ENCODE peak calls at places on chromosomes 13 and 19, in seven cellular contexts. E is thoracic aorta, G is posterior cingulate gyrus, U is iPS-NIHi11, A is left kidney, Z is fibroblast of lung, F is T-helper 2 cell. B is an unnamed sample.

GRCh38 chr19:49335071-49335783 is at the start of gene CD37:
- DNase-seq in E (no peak), G (no peak), U (no peak), A (no peak), Z (no peak), F (peak; percentile 48), B (peak; percentile 29)

GRCh38 chr13:27450921-27451461 is 627 bp upstream of the MTIF3 start:
- DNase-seq in E (no peak), G (no peak), U (peak; percentile 46), A (peak; percentile 79), Z (peak; percentile 66), F (no peak), B (no peak)

GRCh38 chr19:39237200-39238184 is 7.3 kb downstream of the IFNL3 start:
- DNase-seq in E (no peak), G (no peak), U (peak; percentile 42), A (peak; percentile 59), Z (no peak), F (peak; percentile 18), B (no peak)

GRCh38 chr13:113407531-113408393 is 43.8 kb upstream of the GRTP1 start:
- DNase-seq in E (no peak), G (no peak), U (no peak), A (no peak), Z (no peak), F (no peak), B (no peak)

GRCh38 chr19:4506449-4507149 is 11.7 kb downstream of the PLIN4 start:
- DNase-seq in E (no peak), G (no peak), U (no peak), A (no peak), Z (peak; percentile 72), F (no peak), B (no peak)

GRCh38 chr19:11577451-11578341 is at the start of gene ACP5:
- DNase-seq in E (no peak), G (no peak), U (no peak), A (peak; percentile 31), Z (no peak), F (no peak), B (no peak)

GRCh38 chr13:70623260-70623659 is 515.0 kb upstream of the KLHL1 start:
- DNase-seq in E (no peak), G (no peak), U (no peak), A (peak; percentile 19), Z (peak; percentile 3), F (no peak), B (no peak)

GRCh38 chr19:19662866-19663291 is 597 bp downstream of the ATP13A1 start:
- DNase-seq in E (no peak), G (no peak), U (no peak), A (no peak), Z (no peak), F (no peak), B (no peak)

GRCh38 chr19:35232912-35233311 is 4.4 kb upstream of the FAM187B start:
- DNase-seq in E (no peak), G (no peak), U (no peak), A (no peak), Z (no peak), F (no peak), B (no peak)

GRCh38 chr19:47230122-47230920 is 678 bp downstream of the BBC3 start:
- DNase-seq in E (no peak), G (peak; percentile 62), U (peak; percentile 75), A (peak; percentile 59), Z (peak; percentile 34), F (peak; percentile 78), B (peak; percentile 74)

GRCh38 chr13:91174886-91175501 is 172.5 kb upstream of the MIR17HG start:
- DNase-seq in E (no peak), G (no peak), U (peak; percentile 52), A (peak; percentile 47), Z (peak; percentile 12), F (no peak), B (no peak)

GRCh38 chr13:93847162-93847561 is 620.6 kb downstream of the GPC6 start:
- DNase-seq in E (no peak), G (no peak), U (no peak), A (no peak), Z (peak; percentile 88), F (no peak), B (no peak)

GRCh38 chr13:67267136-67267535 is 37.0 kb upstream of the PCDH9 start:
- DNase-seq in E (no peak), G (no peak), U (no peak), A (no peak), Z (peak; percentile 78), F (no peak), B (no peak)

GRCh38 chr13:103443604-103444003 is 377.4 kb upstream of the SLC10A2 start:
- DNase-seq in E (no peak), G (no peak), U (no peak), A (no peak), Z (no peak), F (no peak), B (no peak)

GRCh38 chr13:92303428-92303827 is 905.0 kb downstream of the GPC5 start:
- DNase-seq in E (no peak), G (no peak), U (no peak), A (no peak), Z (peak; percentile 45), F (no peak), B (no peak)

GRCh38 chr19:5097959-5098623 is 129.2 kb downstream of the KDM4B start:
- DNase-seq in E (no peak), G (no peak), U (no peak), A (no peak), Z (no peak), F (no peak), B (no peak)

GRCh38 chr13:30319130-30319529 is 11.8 kb upstream of the KATNAL1 start:
- DNase-seq in E (no peak), G (no peak), U (no peak), A (no peak), Z (no peak), F (no peak), B (no peak)

GRCh38 chr13:21672811-21673591 is 2.1 kb downstream of the FGF9 start:
- DNase-seq in E (no peak), G (no peak), U (no peak), A (peak; percentile 35), Z (no peak), F (no peak), B (no peak)

GRCh38 chr13:25798998-25799397 is 252.8 kb downstream of the SHISA2 start:
- DNase-seq in E (no peak), G (no peak), U (no peak), A (no peak), Z (no peak), F (no peak), B (no peak)

GRCh38 chr13:111536239-111536638 is 215.8 kb downstream of the TEX29 start:
- DNase-seq in E (no peak), G (no peak), U (no peak), A (no peak), Z (no peak), F (no peak), B (no peak)

GRCh38 chr19:38034153-38034835 is 127.3 kb downstream of the SIPA1L3 start:
- DNase-seq in E (no peak), G (no peak), U (no peak), A (no peak), Z (peak; percentile 89), F (no peak), B (no peak)

GRCh38 chr19:14835011-14835410 is at the start of the genes OR7A5 and OR7C1:
- DNase-seq in E (no peak), G (no peak), U (no peak), A (peak; percentile 68), Z (no peak), F (no peak), B (no peak)

GRCh38 chr19:49939721-49940481 is 10.6 kb upstream of the NUP62 start:
- DNase-seq in E (no peak), G (no peak), U (no peak), A (no peak), Z (no peak), F (no peak), B (no peak)

GRCh38 chr13:111371211-111371610 is 50.8 kb downstream of the TEX29 start:
- DNase-seq in E (no peak), G (no peak), U (no peak), A (no peak), Z (no peak), F (no peak), B (no peak)

GRCh38 chr19:13707901-13708300 is 56.4 kb upstream of the MRI1 start:
- DNase-seq in E (no peak), G (no peak), U (no peak), A (no peak), Z (peak; percentile 79), F (no peak), B (no peak)

GRCh38 chr19:5281588-5281987 is 59.0 kb downstream of the PTPRS start:
- DNase-seq in E (no peak), G (no peak), U (no peak), A (no peak), Z (no peak), F (no peak), B (no peak)

GRCh38 chr19:32067686-32068085 is 277.7 kb upstream of the ZNF507 start:
- DNase-seq in E (no peak), G (no peak), U (peak; percentile 76), A (peak; percentile 66), Z (no peak), F (no peak), B (no peak)

GRCh38 chr13:107665926-107666458 is 549.3 kb downstream of the LIG4 start:
- DNase-seq in E (no peak), G (no peak), U (no peak), A (no peak), Z (peak; percentile 11), F (no peak), B (no peak)

GRCh38 chr19:38392707-38393308 is 4.3 kb downstream of the SPRED3 start:
- DNase-seq in E (no peak), G (no peak), U (no peak), A (no peak), Z (peak; percentile 58), F (no peak), B (no peak)

GRCh38 chr19:9128171-9128570 is 1.4 kb upstream of the OR7G3 start:
- DNase-seq in E (no peak), G (no peak), U (no peak), A (no peak), Z (no peak), F (no peak), B (no peak)

GRCh38 chr19:12000152-12000981 is 35.1 kb downstream of the ZNF433 start:
- DNase-seq in E (no peak), G (no peak), U (no peak), A (no peak), Z (peak; percentile 67), F (no peak), B (no peak)

GRCh38 chr13:65892859-65893258 is 1337.3 kb downstream of the PCDH9 start:
- DNase-seq in E (no peak), G (no peak), U (no peak), A (no peak), Z (no peak), F (no peak), B (no peak)

GRCh38 chr19:32870981-32871451 is 1.4 kb upstream of the SLC7A9 start:
- DNase-seq in E (no peak), G (no peak), U (no peak), A (no peak), Z (no peak), F (no peak), B (no peak)

B was measured in T follicular helper cell.